ENCODE peak calls at places on chromosomes 5 and 9, in nine cellular contexts. E is fibroblast of lung, B is caudate nucleus, J is mesenchymal stem cell, H is pancreas, D is IMR-90, M is transverse colon, V is right atrium auricular region, K is spleen. L is an unnamed sample.

GRCh38 chr9:34430843-34431437 is 27.4 kb downstream of the FAM219A start:
- DNase-seq in J (peak), V (peak), E (peak), H (peak), B (no peak), M (peak), D (peak), K (no peak), L (peak)

GRCh38 chr9:12698986-12699385 is 5.8 kb downstream of the TYRP1 start:
- DNase-seq in K (no peak), B (no peak), H (no peak), V (no peak), J (peak), M (no peak), D (no peak), E (no peak), L (no peak)

GRCh38 chr9:84879631-84880030 is 210.1 kb downstream of the NTRK2 start:
- DNase-seq in H (no peak), K (no peak), E (no peak), M (no peak), B (no peak), D (no peak), J (no peak), V (no peak), L (no peak)

GRCh38 chr5:89336111-89336510 is 453.1 kb upstream of the MEF2C start:
- DNase-seq in D (no peak), J (no peak), V (no peak), B (no peak), K (no peak), M (no peak), E (no peak), H (no peak), L (no peak)

GRCh38 chr9:122261469-122261881 is 3.2 kb downstream of the RBM18 start:
- DNase-seq in M (peak), J (peak), D (peak), V (peak), E (peak), B (no peak), H (peak), K (no peak), L (peak)

GRCh38 chr9:133832836-133833235 is 94.7 kb upstream of the SARDH start:
- DNase-seq in M (no peak), J (no peak), K (no peak), H (no peak), E (no peak), B (no peak), D (no peak), V (no peak), L (no peak)

GRCh38 chr9:133532937-133533668 is 1.4 kb upstream of the ADAMTSL2 start:
- DNase-seq in J (peak), K (peak), D (peak), H (peak), B (no peak), V (peak), M (peak), E (peak), L (peak)

GRCh38 chr9:109012876-109013677 is at the start of gene CTNNAL1:
- DNase-seq in B (peak), H (peak), V (peak), M (peak), J (peak), E (peak), K (peak), D (peak), L (peak)

GRCh38 chr5:142946547-142947426 is 176.6 kb downstream of the ARHGAP26 start:
- DNase-seq in K (no peak), M (no peak), D (no peak), J (no peak), H (peak), E (no peak), V (no peak), B (no peak), L (no peak)
- H3K27ac ChIP-seq in K (no peak), M (no peak), D (no peak), J (no peak), H (peak), E (no peak), V (no peak), B (no peak), L (no peak)

DNA sequence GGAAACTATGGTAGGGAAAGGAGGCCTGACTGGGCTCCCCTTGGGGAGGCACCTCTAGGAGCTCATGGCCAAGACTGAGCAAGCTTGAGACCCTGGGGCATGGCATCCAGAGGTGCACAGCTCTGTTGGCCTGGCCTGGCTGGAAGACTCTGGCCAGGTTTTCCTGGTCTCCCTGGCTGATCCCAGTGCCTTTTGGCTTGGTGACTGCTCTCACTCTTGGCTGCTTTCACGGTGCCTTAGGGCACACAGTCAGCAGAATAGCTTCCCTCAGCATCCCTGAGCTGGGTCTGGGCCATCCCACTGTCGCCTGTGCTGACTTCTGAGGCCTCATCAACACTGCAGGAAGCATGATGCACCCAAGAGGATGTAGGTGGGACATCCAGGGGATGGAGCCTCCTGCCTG is 13.4 kb upstream of the DELE1 start:
- DNase-seq in H (no peak), E (no peak), D (no peak), V (no peak), M (no peak), K (no peak), B (no peak), J (no peak), L (no peak)
- H3K27ac ChIP-seq in H (no peak), E (no peak), D (no peak), V (no peak), M (no peak), K (no peak), B (no peak), J (no peak), L (no peak)

GRCh38 chr5:121915765-121916164 is 46.0 kb upstream of the SRFBP1 start:
- DNase-seq in J (no peak), V (no peak), M (no peak), H (no peak), K (no peak), E (no peak), B (no peak), D (no peak), L (no peak)
- H3K27ac ChIP-seq in J (no peak), V (no peak), M (no peak), H (no peak), K (no peak), E (no peak), B (no peak), D (no peak), L (no peak)

GRCh38 chr5:158301186-158301585 is 442.2 kb upstream of the CLINT1 start:
- DNase-seq in M (no peak), H (no peak), D (no peak), K (no peak), J (no peak), V (no peak), E (peak), B (no peak), L (no peak)
- H3K27ac ChIP-seq in M (no peak), H (no peak), D (no peak), K (no peak), J (no peak), V (no peak), E (no peak), B (no peak), L (no peak)

GRCh38 chr9:96515629-96516470 is 65.9 kb downstream of the HABP4 start:
- DNase-seq in K (no peak), M (no peak), V (no peak), D (peak), J (peak), E (peak), B (no peak), H (no peak), L (no peak)

GRCh38 chr9:96514825-96515218 is 64.9 kb downstream of the HABP4 start:
- DNase-seq in B (no peak), K (no peak), D (no peak), E (no peak), H (no peak), M (no peak), V (no peak), J (no peak), L (no peak)

GRCh38 chr9:96512240-96512639 is 62.3 kb downstream of the HABP4 start:
- DNase-seq in J (no peak), M (no peak), H (no peak), V (no peak), B (no peak), E (no peak), K (no peak), D (no peak), L (no peak)

GRCh38 chr9:96513622-96514021 is 63.7 kb downstream of the HABP4 start:
- DNase-seq in E (peak), J (peak), V (no peak), D (peak), H (no peak), K (no peak), B (no peak), M (no peak), L (peak)

DNA sequence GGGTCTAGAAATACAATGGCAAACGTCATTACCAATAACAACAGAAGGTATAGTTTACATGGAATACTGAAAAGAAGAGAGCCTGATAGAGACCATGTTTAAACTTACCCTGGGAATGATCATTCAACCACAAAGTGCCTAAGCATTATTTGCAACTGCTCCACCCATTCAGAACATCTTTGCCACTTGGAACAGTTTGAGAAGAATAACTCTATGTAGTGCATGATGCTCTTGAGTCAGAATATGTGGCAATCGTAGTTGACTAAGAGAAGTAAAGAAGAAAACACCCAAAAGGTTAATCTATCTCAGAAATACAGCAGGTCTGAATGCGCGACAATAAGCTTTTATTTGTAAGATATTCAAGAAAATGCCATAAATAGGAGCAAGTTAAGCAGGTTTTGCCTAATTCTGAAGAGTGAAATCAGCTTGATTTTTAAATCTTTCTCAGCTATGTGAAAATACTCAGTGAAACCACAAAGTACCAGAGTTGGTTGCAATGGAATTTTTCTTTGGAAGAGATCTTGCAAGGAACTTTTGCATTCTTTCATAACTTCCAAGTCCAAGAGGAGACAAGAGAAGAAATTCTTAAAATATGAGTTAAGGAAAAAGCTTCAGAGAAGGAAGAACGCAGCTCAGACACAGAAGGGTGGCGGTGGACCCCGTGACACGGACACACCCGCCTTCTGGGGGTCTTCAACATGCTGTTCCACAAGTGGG is 64.3 kb downstream of the HABP4 start:
- DNase-seq in J (peak), D (peak), B (no peak), E (peak), V (no peak), H (no peak), M (no peak), K (no peak), L (peak)
- H3K27ac ChIP-seq in J (peak), D (peak), B (no peak), E (peak), V (peak), H (peak), M (peak), K (no peak), L (peak)

GRCh38 chr5:69519285-69519684 is 26.7 kb downstream of the OCLN start:
- DNase-seq in H (no peak), D (no peak), B (no peak), V (no peak), E (no peak), K (no peak), J (no peak), M (no peak), L (no peak)
- H3K27ac ChIP-seq in H (peak), D (no peak), B (no peak), V (no peak), E (no peak), K (no peak), J (no peak), M (peak), L (no peak)